ENCODE peak calls at places on chromosomes 3 and 15, in six cellular contexts. One of them, this sample, is unnamed.

GRCh38 chr15:74627766-74628165 is 12.1 kb downstream of the CLK3 start:
- DNase-seq in Peyer's patch: no peak
- DNase-seq in esophagus squamous epithelium: no peak
- DNase-seq in right lobe of liver: no peak
- DNase-seq in IMR-90: no peak
- DNase-seq in breast epithelium: no peak
- DNase-seq in this sample: no peak

GRCh38 chr15:68679961-68680371 is 101.2 kb downstream of the CORO2B start:
- DNase-seq in Peyer's patch: no peak
- DNase-seq in esophagus squamous epithelium: no peak
- DNase-seq in right lobe of liver: peak
- DNase-seq in IMR-90: no peak
- DNase-seq in breast epithelium: no peak
- DNase-seq in this sample: no peak

GRCh38 chr15:25860885-25861866 is 2.0 kb downstream of the ATP10A start:
- DNase-seq in Peyer's patch: no peak
- DNase-seq in esophagus squamous epithelium: no peak
- DNase-seq in right lobe of liver: peak
- DNase-seq in IMR-90: no peak
- DNase-seq in breast epithelium: no peak
- DNase-seq in this sample: no peak

GRCh38 chr3:18891641-18892040 is 256.7 kb upstream of the KCNH8 start:
- DNase-seq in Peyer's patch: no peak
- DNase-seq in esophagus squamous epithelium: no peak
- DNase-seq in right lobe of liver: no peak
- DNase-seq in IMR-90: no peak
- DNase-seq in breast epithelium: no peak
- DNase-seq in this sample: no peak

GRCh38 chr3:165775824-165776223 is 61.4 kb downstream of the BCHE start:
- DNase-seq in Peyer's patch: no peak
- DNase-seq in esophagus squamous epithelium: no peak
- DNase-seq in right lobe of liver: no peak
- DNase-seq in IMR-90: no peak
- DNase-seq in breast epithelium: no peak
- DNase-seq in this sample: no peak

GRCh38 chr3:178318957-178319528 is 217.2 kb upstream of the KCNMB2 start:
- DNase-seq in Peyer's patch: no peak
- DNase-seq in esophagus squamous epithelium: no peak
- DNase-seq in right lobe of liver: no peak
- DNase-seq in IMR-90: no peak
- DNase-seq in breast epithelium: no peak
- DNase-seq in this sample: no peak

GRCh38 chr15:25235391-25235790 is 203.4 kb downstream of the UBE3A start:
- DNase-seq in Peyer's patch: no peak
- DNase-seq in esophagus squamous epithelium: no peak
- DNase-seq in right lobe of liver: no peak
- DNase-seq in IMR-90: no peak
- DNase-seq in breast epithelium: no peak
- DNase-seq in this sample: no peak

GRCh38 chr3:13504161-13504831 is 24.2 kb downstream of the HDAC11 start:
- DNase-seq in Peyer's patch: no peak
- DNase-seq in esophagus squamous epithelium: no peak
- DNase-seq in right lobe of liver: no peak
- DNase-seq in IMR-90: peak
- DNase-seq in breast epithelium: no peak
- DNase-seq in this sample: no peak

GRCh38 chr3:53227993-53228885 is 27.6 kb downstream of the TKT start:
- DNase-seq in Peyer's patch: no peak
- DNase-seq in esophagus squamous epithelium: no peak
- DNase-seq in right lobe of liver: peak
- DNase-seq in IMR-90: no peak
- DNase-seq in breast epithelium: no peak
- DNase-seq in this sample: no peak

GRCh38 chr15:36798366-36798765 is 218.9 kb downstream of the CDIN1 start:
- DNase-seq in Peyer's patch: no peak
- DNase-seq in esophagus squamous epithelium: no peak
- DNase-seq in right lobe of liver: no peak
- DNase-seq in IMR-90: peak
- DNase-seq in breast epithelium: no peak
- DNase-seq in this sample: no peak

GRCh38 chr3:12288466-12289129 is at the start of gene PPARG:
- DNase-seq in Peyer's patch: no peak
- DNase-seq in esophagus squamous epithelium: no peak
- DNase-seq in right lobe of liver: peak
- DNase-seq in IMR-90: no peak
- DNase-seq in breast epithelium: no peak
- DNase-seq in this sample: peak
- TF ChIP-seq POLR2A in Peyer's patch: peak
- TF ChIP-seq POLR2A in esophagus squamous epithelium: peak
- TF ChIP-seq POLR2A in right lobe of liver: no peak
- TF ChIP-seq POLR2A in IMR-90: no peak
- TF ChIP-seq POLR2A in breast epithelium: peak
- TF ChIP-seq POLR2A in this sample: no peak

DNA sequence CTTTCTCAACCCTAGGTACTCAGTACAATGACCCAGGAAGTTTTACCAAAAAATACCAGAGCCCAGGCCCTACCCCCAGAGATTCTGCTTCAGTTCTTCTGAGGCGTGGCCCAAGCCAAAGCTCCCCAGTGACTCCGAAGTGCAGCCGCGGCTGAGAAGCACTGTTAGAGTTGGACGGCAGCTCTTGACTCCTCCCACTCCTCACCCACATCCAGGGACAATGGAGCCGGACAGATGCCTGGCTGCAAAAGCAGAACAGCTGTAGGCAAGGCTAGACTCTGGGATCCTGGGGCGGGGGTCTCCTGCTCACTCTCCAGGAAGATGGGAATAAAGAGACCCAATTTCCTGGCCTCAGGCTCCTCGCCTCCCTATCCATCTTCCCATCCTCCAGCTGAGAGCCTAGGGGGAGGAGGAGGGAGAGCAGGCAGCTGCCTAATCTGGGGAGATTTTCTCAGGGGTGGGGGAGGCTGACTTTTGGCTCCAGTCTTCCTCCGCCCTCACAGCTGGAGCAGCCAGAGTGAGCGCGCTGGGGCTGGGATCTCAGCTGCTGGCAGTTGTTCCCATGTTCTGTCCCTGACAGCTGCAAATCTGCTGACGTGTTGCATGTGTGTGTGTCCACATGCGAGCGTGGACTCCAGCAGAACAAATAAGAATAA is 223.8 kb downstream of the OPA1 start:
- DNase-seq in Peyer's patch: no peak
- DNase-seq in esophagus squamous epithelium: no peak
- DNase-seq in right lobe of liver: peak
- DNase-seq in IMR-90: peak
- DNase-seq in breast epithelium: peak
- DNase-seq in this sample: no peak
- TF ChIP-seq POLR2A in Peyer's patch: no peak
- TF ChIP-seq POLR2A in esophagus squamous epithelium: no peak
- TF ChIP-seq POLR2A in right lobe of liver: no peak
- TF ChIP-seq POLR2A in IMR-90: no peak
- TF ChIP-seq POLR2A in breast epithelium: no peak
- TF ChIP-seq POLR2A in this sample: no peak

DNA sequence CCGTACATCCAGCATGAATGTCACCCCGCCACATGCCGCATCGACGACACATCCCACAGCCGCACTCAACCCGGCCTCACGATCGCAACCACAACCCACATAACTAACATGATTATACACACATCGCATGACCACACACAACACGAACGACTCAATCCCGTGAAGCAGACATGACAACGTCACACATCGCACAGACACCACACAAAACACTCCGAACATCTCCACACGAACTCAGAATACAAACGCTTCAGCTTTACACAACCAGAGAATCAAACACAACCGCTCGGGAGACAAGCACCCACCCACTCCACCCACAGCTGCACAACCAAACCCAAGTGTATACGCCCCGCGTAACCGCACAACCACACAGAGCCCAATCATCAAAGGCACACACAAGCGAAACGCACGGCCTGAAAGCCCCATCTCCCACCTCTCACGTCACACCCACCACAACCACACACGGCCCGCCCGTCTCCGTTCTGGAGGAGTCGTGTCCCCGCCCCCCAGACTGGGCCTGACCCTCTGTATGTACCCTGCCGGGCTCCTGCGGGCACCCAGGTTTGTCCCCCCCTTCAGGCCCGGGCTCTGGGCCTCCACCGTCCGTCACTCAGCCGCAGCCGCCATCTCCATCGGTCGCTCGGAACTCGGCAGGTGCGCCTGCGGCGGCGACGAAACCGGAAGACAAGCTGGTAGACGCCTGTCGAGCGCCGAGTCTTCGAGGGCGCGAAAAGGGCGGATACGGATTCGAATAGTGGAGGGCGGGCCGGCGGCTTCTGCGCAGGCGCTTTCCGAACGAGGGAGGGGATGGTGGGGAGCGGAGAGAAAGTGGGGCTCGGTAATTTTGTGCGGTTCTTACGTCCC is at the start of gene RBSN:
- DNase-seq in Peyer's patch: peak
- DNase-seq in esophagus squamous epithelium: peak
- DNase-seq in right lobe of liver: peak
- DNase-seq in IMR-90: peak
- DNase-seq in breast epithelium: peak
- DNase-seq in this sample: peak
- TF ChIP-seq POLR2A in Peyer's patch: peak
- TF ChIP-seq POLR2A in esophagus squamous epithelium: peak
- TF ChIP-seq POLR2A in right lobe of liver: peak
- TF ChIP-seq POLR2A in IMR-90: peak
- TF ChIP-seq POLR2A in breast epithelium: peak
- TF ChIP-seq POLR2A in this sample: peak

GRCh38 chr3:39415983-39416382 is 9.5 kb downstream of the RPSA start:
- DNase-seq in Peyer's patch: no peak
- DNase-seq in esophagus squamous epithelium: no peak
- DNase-seq in right lobe of liver: no peak
- DNase-seq in IMR-90: no peak
- DNase-seq in breast epithelium: no peak
- DNase-seq in this sample: no peak
- TF ChIP-seq POLR2A in Peyer's patch: no peak
- TF ChIP-seq POLR2A in esophagus squamous epithelium: no peak
- TF ChIP-seq POLR2A in right lobe of liver: no peak
- TF ChIP-seq POLR2A in IMR-90: no peak
- TF ChIP-seq POLR2A in breast epithelium: no peak
- TF ChIP-seq POLR2A in this sample: peak

This sample was measured in GM12891.